ENCODE peak calls at places on chromosomes 1 and 21, in four cellular contexts. One of them, this sample, is unnamed. For H3K9me1, the result is how much of the 10 kb centered on the place peaks cover.

GRCh38 chr1:56418047-56418680 is 161.2 kb downstream of the PLPP3 start:
- DNase-seq in IMR-90: no peak
- DNase-seq in K562: no peak
- DNase-seq in endothelial cell of umbilical vein: no peak
- DNase-seq in this sample: no peak

GRCh38 chr1:24222778-24223177 is 35.7 kb upstream of the IFNLR1 start:
- DNase-seq in IMR-90: no peak
- DNase-seq in K562: no peak
- DNase-seq in endothelial cell of umbilical vein: no peak
- DNase-seq in this sample: no peak

GRCh38 chr1:162878000-162878596 is 17.1 kb upstream of the CCDC190 start:
- DNase-seq in IMR-90: peak
- DNase-seq in K562: peak
- DNase-seq in endothelial cell of umbilical vein: peak
- DNase-seq in this sample: no peak

GRCh38 chr1:204973449-204973848 is 69.6 kb upstream of the CNTN2 start:
- DNase-seq in IMR-90: no peak
- DNase-seq in K562: no peak
- DNase-seq in endothelial cell of umbilical vein: no peak
- DNase-seq in this sample: no peak

GRCh38 chr1:201008666-201009360 is 14.7 kb downstream of the KIF21B start:
- DNase-seq in IMR-90: no peak
- DNase-seq in K562: no peak
- DNase-seq in endothelial cell of umbilical vein: no peak
- DNase-seq in this sample: no peak

GRCh38 chr1:10515627-10516026 is 40.9 kb downstream of the PEX14 start:
- DNase-seq in IMR-90: no peak
- DNase-seq in K562: no peak
- DNase-seq in endothelial cell of umbilical vein: no peak
- DNase-seq in this sample: no peak

GRCh38 chr21:44755227-44755626 is 43.9 kb upstream of the TSPEAR start:
- DNase-seq in IMR-90: no peak
- DNase-seq in K562: peak
- DNase-seq in endothelial cell of umbilical vein: peak
- DNase-seq in this sample: no peak

GRCh38 chr1:119917304-119918055 is 21.2 kb upstream of the ADAM30 start:
- DNase-seq in IMR-90: no peak
- DNase-seq in K562: no peak
- DNase-seq in endothelial cell of umbilical vein: no peak
- DNase-seq in this sample: no peak

GRCh38 chr1:212401838-212402582 is 12.7 kb downstream of the PACC1 start:
- DNase-seq in IMR-90: peak
- DNase-seq in K562: no peak
- DNase-seq in endothelial cell of umbilical vein: no peak
- DNase-seq in this sample: peak

GRCh38 chr1:208036918-208037567 is 126.1 kb upstream of the CD34 start:
- DNase-seq in IMR-90: no peak
- DNase-seq in K562: peak
- DNase-seq in endothelial cell of umbilical vein: no peak
- DNase-seq in this sample: no peak

GRCh38 chr1:46274224-46275029 is 26.9 kb downstream of the RAD54L start:
- DNase-seq in IMR-90: no peak
- DNase-seq in K562: no peak
- DNase-seq in endothelial cell of umbilical vein: no peak
- DNase-seq in this sample: no peak

GRCh38 chr1:199954701-199955100 is 72.8 kb upstream of the NR5A2 start:
- DNase-seq in IMR-90: no peak
- DNase-seq in K562: peak
- DNase-seq in endothelial cell of umbilical vein: no peak
- DNase-seq in this sample: no peak

GRCh38 chr1:177106614-177107365 is 57.7 kb downstream of the ASTN1 start:
- DNase-seq in IMR-90: no peak
- DNase-seq in K562: no peak
- DNase-seq in endothelial cell of umbilical vein: no peak
- DNase-seq in this sample: no peak

GRCh38 chr21:35395728-35396127 is 346.6 kb upstream of the RUNX1 start:
- DNase-seq in IMR-90: peak
- DNase-seq in K562: no peak
- DNase-seq in endothelial cell of umbilical vein: peak
- DNase-seq in this sample: peak

GRCh38 chr21:35394049-35394448 is 344.9 kb upstream of the RUNX1 start:
- DNase-seq in IMR-90: no peak
- DNase-seq in K562: no peak
- DNase-seq in endothelial cell of umbilical vein: no peak
- DNase-seq in this sample: no peak

GRCh38 chr21:35386491-35387079 is 337.5 kb upstream of the RUNX1 start:
- DNase-seq in IMR-90: peak
- DNase-seq in K562: peak
- DNase-seq in endothelial cell of umbilical vein: no peak
- DNase-seq in this sample: no peak

GRCh38 chr21:35394634-35395369 is 345.7 kb upstream of the RUNX1 start:
- DNase-seq in IMR-90: no peak
- DNase-seq in K562: no peak
- DNase-seq in endothelial cell of umbilical vein: no peak
- DNase-seq in this sample: no peak

DNA sequence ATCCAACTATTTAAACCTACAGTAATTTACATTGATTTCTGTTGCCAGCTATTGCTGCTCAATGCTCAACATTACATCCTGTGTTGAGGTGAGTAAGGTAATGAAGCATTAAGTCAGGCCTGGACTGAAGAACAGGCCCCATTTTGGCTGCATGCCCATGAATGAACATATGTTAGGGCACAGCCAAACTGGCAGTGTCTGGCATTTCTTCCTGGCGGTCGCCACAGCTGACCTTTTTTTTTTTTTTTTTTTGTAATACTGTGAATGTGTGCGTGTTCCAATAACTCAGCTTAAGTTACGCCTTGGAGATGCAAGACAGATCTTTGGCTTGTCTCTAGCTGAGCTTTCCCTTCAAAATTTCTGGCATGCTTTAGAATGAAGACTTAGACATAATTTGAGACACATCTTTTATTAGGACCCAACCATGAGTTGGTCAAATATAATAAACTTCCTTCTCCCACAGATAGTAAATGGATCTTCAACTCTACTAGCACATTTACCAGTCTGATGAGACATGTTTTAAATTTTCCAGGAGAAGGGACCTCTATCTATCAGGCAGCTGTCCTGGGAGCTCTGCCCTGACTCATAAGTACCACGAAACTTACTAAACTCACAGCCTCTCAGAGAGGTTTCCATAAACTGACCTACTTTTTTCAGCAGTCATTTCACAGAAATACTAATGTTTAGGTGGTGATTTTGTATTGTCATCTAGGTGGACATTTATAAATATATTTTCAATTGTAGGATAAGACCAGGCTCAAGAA is 341.1 kb upstream of the RUNX1 start:
- DNase-seq in IMR-90: peak
- DNase-seq in K562: no peak
- DNase-seq in endothelial cell of umbilical vein: peak
- DNase-seq in this sample: peak
- H3K9me1 ChIP-seq in IMR-90: under half
- H3K9me1 ChIP-seq in K562: under half
- H3K9me1 ChIP-seq in endothelial cell of umbilical vein: under half
- H3K9me1 ChIP-seq in this sample: under half

DNA sequence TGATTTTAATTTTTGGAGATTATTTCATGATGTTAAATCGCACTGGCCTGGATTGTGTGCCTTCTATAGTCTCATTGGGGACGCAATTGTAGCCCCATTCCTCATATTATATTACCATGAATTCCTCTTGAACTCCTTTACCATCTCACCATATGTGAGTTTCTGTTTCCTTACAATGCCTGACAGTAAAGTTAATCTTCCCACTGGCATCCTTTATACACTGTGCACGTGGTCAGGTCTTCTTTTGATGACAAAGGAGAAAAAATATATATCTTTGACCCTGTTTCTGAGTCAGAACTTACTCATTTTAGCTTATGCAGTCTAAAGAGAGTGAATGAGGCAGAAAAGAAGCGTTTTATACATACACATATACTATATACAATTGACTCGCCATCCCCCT is 774 bp upstream of the ABL2 start:
- DNase-seq in IMR-90: peak
- DNase-seq in K562: peak
- DNase-seq in endothelial cell of umbilical vein: peak
- DNase-seq in this sample: peak
- H3K4me2 ChIP-seq in IMR-90: peak
- H3K4me2 ChIP-seq in K562: peak
- H3K4me2 ChIP-seq in endothelial cell of umbilical vein: peak
- H3K4me2 ChIP-seq in this sample: peak

GRCh38 chr1:180560868-180561600 is 2.3 kb downstream of the OVAAL start:
- DNase-seq in IMR-90: peak
- DNase-seq in K562: no peak
- DNase-seq in endothelial cell of umbilical vein: no peak
- DNase-seq in this sample: no peak
- H3K9me1 ChIP-seq in IMR-90: under half
- H3K9me1 ChIP-seq in K562: under half
- H3K9me1 ChIP-seq in endothelial cell of umbilical vein: under half
- H3K9me1 ChIP-seq in this sample: under half

GRCh38 chr21:36022704-36023103 is 37.6 kb downstream of the SETD4 start:
- DNase-seq in IMR-90: peak
- DNase-seq in K562: no peak
- DNase-seq in endothelial cell of umbilical vein: no peak
- DNase-seq in this sample: no peak
- H3K4me2 ChIP-seq in IMR-90: peak
- H3K4me2 ChIP-seq in K562: no peak
- H3K4me2 ChIP-seq in endothelial cell of umbilical vein: no peak
- H3K4me2 ChIP-seq in this sample: no peak

GRCh38 chr1:78286686-78287085 is 204.1 kb upstream of the PTGFR start:
- DNase-seq in IMR-90: peak
- DNase-seq in K562: no peak
- DNase-seq in endothelial cell of umbilical vein: peak
- DNase-seq in this sample: no peak
- H3K9me1 ChIP-seq in IMR-90: under half
- H3K9me1 ChIP-seq in K562: under half
- H3K9me1 ChIP-seq in endothelial cell of umbilical vein: under half
- H3K9me1 ChIP-seq in this sample: under half

GRCh38 chr1:192763756-192764155 is 45.1 kb upstream of the RGS2 start:
- DNase-seq in IMR-90: peak
- DNase-seq in K562: no peak
- DNase-seq in endothelial cell of umbilical vein: no peak
- DNase-seq in this sample: no peak
- H3K4me2 ChIP-seq in IMR-90: peak
- H3K4me2 ChIP-seq in K562: no peak
- H3K4me2 ChIP-seq in endothelial cell of umbilical vein: no peak
- H3K4me2 ChIP-seq in this sample: no peak